ENCODE peak calls at places on chromosomes 6 and 20, in six cellular contexts. Q is stimulated activated CD8-positive, alpha-beta memory T cell treated with anti-CD3 and anti-CD28 coated beads, Interleukin-15, amount 100 ng/mL, for 1 hour; G is stimulated activated CD4-positive, alpha-beta T cell treated with anti-CD3 and anti-CD28 coated beads, Interleukin-4, amount 100 ng/mL, for 4 hours; C is T-helper 9 cell; P is activated CD4-positive, alpha-beta T cell treated with anti-CD3 and anti-CD28 coated beads for 4 hours; F is NCI-H1436 treated with DMSO at 0.1 percent for 48 hours. K is an unnamed sample.

GRCh38 chr20:20450461-20451027 is 82.6 kb downstream of the INSM1 start:
- DNase-seq in F (no peak), P (no peak), Q (no peak), C (no peak), G (no peak), K (no peak)

GRCh38 chr6:136146130-136146529 is 104.0 kb downstream of the MTFR2 start:
- DNase-seq in C (no peak), F (no peak), G (no peak), P (no peak), Q (no peak), K (no peak)

GRCh38 chr20:24421071-24421470 is 48.4 kb upstream of the SYNDIG1 start:
- DNase-seq in F (no peak), C (no peak), Q (no peak), P (no peak), G (no peak), K (no peak)

GRCh38 chr6:162814417-162814988 is 86.7 kb downstream of the PACRG start:
- DNase-seq in G (no peak), Q (no peak), P (no peak), F (no peak), C (no peak), K (no peak)

GRCh38 chr6:17599885-17600526 is at the start of gene FAM8A1:
- DNase-seq in Q (peak; percentile 98), F (peak; percentile 46), C (peak; percentile 95), P (peak; percentile 96), G (peak; percentile 93), K (peak; percentile 94)

GRCh38 chr6:132530293-132530974 is 7.6 kb upstream of the TAAR9 start:
- DNase-seq in C (peak; percentile 66), P (peak; percentile 75), F (no peak), G (peak; percentile 38), Q (peak; percentile 49), K (peak; percentile 90)

GRCh38 chr6:98836025-98836961 is 1.9 kb downstream of the POU3F2 start:
- DNase-seq in Q (no peak), G (no peak), P (no peak), C (no peak), F (no peak), K (no peak)

GRCh38 chr6:110543106-110543505 is 66.7 kb upstream of the SLC22A16 start:
- DNase-seq in P (no peak), G (no peak), C (no peak), F (no peak), Q (no peak), K (peak; percentile 61)

GRCh38 chr6:903746-904145 is 210.8 kb upstream of the EXOC2 start:
- DNase-seq in G (no peak), Q (no peak), F (no peak), C (no peak), P (no peak), K (no peak)

K was measured in HT-29.